ENCODE peak calls at places on chromosomes 13 and 19, in five cellular contexts. Y, D, G, I and F are unnamed samples.

GRCh38 chr13:48819376-48819775 is 156.3 kb upstream of the FNDC3A start:
- DNase-seq in Y (no peak), D (no peak), G (no peak), I (no peak), F (no peak)

GRCh38 chr13:30870049-30870884 is 35.8 kb upstream of the MEDAG start:
- DNase-seq in Y (peak), D (peak), G (peak), I (no peak), F (no peak)

GRCh38 chr19:20078696-20079095 is 896 bp downstream of the ZNF90 start:
- DNase-seq in Y (peak), D (peak), G (no peak), I (no peak), F (no peak)

GRCh38 chr19:2650515-2650914 is 52.0 kb downstream of the GNG7 start:
- DNase-seq in Y (no peak), D (peak), G (no peak), I (no peak), F (no peak)

GRCh38 chr19:58181902-58182576 is 822 bp upstream of the ZNF274 start:
- DNase-seq in Y (peak), D (peak), G (no peak), I (no peak), F (peak)

GRCh38 chr13:31331051-31331450 is 131.3 kb downstream of the B3GLCT start:
- DNase-seq in Y (no peak), D (no peak), G (no peak), I (no peak), F (no peak)

GRCh38 chr13:24985102-24985501 is 110.8 kb upstream of the PABPC3 start:
- DNase-seq in Y (no peak), D (no peak), G (no peak), I (no peak), F (no peak)

GRCh38 chr19:17075860-17076538 is 422 bp downstream of the MYO9B start:
- DNase-seq in Y (peak), D (no peak), G (no peak), I (no peak), F (peak)

GRCh38 chr13:88745013-88745412 is 1073.8 kb downstream of the SLITRK5 start:
- DNase-seq in Y (no peak), D (no peak), G (no peak), I (no peak), F (no peak)

GRCh38 chr19:33063356-33064116 is 1.2 kb downstream of the RHPN2 start:
- DNase-seq in Y (peak), D (no peak), G (no peak), I (no peak), F (peak)

GRCh38 chr13:21321269-21321668 is 137.8 kb downstream of the ZDHHC20 start:
- DNase-seq in Y (no peak), D (no peak), G (no peak), I (no peak), F (no peak)

GRCh38 chr13:59356607-59357006 is 807.1 kb downstream of the DIAPH3 start:
- DNase-seq in Y (peak), D (peak), G (no peak), I (no peak), F (no peak)

DNA sequence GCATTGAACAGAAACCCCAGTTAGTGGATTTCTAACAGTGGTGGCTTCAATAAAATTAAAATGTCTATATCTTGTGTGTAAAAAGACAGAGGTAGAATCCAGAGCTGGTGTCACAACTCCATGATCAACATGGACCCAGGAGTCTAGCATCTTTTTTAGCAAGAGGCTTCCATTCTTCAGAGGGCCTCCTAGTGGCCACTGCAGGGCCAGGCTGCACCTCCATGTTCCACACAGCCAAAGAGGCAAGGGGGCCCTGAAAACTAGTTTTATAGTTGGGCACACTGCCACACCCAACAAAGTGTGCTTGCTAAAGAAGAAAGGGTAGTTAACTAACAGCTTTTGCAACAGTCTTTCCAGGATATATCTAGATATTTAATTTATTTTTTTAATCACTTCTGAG is 12.9 kb downstream of the N4BP2L1 start:
- DNase-seq in Y (peak), D (peak), G (no peak), I (no peak), F (no peak)
- TF ChIP-seq CTCF in Y (peak), D (peak), G (peak), I (peak), F (no peak)

DNA sequence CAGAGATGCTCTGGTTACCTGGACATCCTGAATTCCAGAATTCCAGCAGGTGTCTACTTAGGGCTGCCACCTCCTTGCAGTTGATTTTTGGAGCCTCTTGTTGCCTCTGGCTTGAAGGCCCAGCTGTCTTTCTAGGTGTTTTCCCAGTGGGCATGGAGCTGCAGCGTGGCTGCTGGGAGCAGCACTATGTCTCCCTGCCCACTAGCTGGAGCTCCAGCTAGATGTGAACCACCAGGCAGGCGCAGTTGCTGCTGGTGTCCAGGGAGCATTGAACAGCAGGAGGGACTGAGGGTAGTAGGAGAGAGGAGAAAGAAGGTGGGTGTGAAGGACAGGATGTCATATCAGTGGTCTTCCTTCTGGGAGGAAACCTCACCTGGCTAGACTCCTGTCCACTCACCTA is 9.9 kb upstream of the SELENOW start:
- DNase-seq in Y (no peak), D (no peak), G (no peak), I (no peak), F (no peak)
- TF ChIP-seq CTCF in Y (no peak), D (no peak), G (peak), I (no peak), F (no peak)

DNA sequence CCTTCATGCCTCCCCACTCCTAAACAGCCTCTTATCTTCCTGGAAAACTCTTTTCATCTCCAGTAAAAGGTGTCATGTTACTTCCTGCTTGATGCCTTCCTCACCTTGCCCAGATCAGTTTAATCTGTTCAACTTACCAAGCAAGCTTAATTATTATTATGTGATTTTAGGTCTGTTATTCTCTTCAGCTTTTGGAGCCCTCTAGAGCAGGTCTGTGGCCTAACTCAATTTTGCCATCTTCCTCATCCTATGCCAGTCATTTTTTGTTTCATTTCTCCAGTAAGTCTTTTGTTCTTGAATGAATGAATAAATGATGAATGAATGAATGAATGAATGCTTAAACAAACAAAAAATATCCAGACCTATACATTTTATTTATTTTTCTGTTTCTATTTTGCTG is 528.3 kb downstream of the DCT start:
- DNase-seq in Y (no peak), D (no peak), G (no peak), I (no peak), F (no peak)
- TF ChIP-seq CTCF in Y (no peak), D (no peak), G (peak), I (no peak), F (no peak)

DNA sequence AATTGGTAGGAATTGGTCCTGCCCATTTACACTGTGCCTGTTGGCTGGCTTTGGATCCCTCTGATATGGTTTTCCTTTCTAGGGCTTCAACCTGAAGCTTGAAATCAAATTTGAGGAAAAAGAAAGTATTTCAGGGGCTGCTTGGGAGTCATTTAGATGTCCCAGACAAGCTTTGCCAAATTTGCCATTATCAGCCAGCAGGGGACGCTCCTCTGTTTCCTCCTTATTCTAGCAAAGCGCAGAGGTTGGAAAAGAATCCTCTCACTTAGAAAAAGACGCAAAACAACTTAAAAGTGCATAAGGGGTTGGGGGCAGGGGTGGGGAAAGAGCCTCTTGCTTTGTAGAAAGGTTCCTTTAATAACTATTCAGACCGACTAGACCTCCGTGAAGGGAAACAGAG is 1211.1 kb upstream of the PCDH20 start:
- DNase-seq in Y (no peak), D (no peak), G (no peak), I (no peak), F (no peak)
- TF ChIP-seq CTCF in Y (no peak), D (no peak), G (no peak), I (peak), F (no peak)

GRCh38 chr19:11410682-11411081 is 8.4 kb downstream of the RGL3 start:
- DNase-seq in Y (no peak), D (no peak), G (no peak), I (no peak), F (no peak)

GRCh38 chr19:11408591-11408990 is 10.5 kb downstream of the RGL3 start:
- DNase-seq in Y (no peak), D (no peak), G (no peak), I (no peak), F (no peak)

GRCh38 chr19:11401808-11402543 is 17.1 kb downstream of the RGL3 start:
- DNase-seq in Y (no peak), D (no peak), G (no peak), I (no peak), F (no peak)

GRCh38 chr19:11404588-11405258 is 14.4 kb downstream of the RGL3 start:
- DNase-seq in Y (no peak), D (no peak), G (no peak), I (no peak), F (no peak)

GRCh38 chr19:11405846-11406643 is 13.1 kb downstream of the RGL3 start:
- DNase-seq in Y (no peak), D (no peak), G (no peak), I (no peak), F (peak)
- TF ChIP-seq CTCF in Y (no peak), D (no peak), G (peak), I (no peak), F (no peak)